ENCODE peak calls at places on chromosomes 1 and 21, in seven cellular contexts. T, H, U, X, E, Q and B are unnamed samples.
A peak's percentile ranks its signal among the peaks of the same experiment; 100 is the strongest.

GRCh38 chr1:13708380-13709010 is 8.5 kb downstream of the PRDM2 start:
- DNase-seq in U (no peak), E (no peak), Q (no peak), H (no peak), X (no peak), T (no peak), B (no peak)

GRCh38 chr1:221800831-221801610 is 59.1 kb upstream of the DUSP10 start:
- DNase-seq in X (no peak), T (peak; percentile 22), Q (no peak), H (no peak), E (no peak), U (no peak), B (no peak)

GRCh38 chr21:41121785-41122415 is 46.1 kb upstream of the BACE2 start:
- DNase-seq in X (peak; percentile 70), Q (peak; percentile 1), U (peak; percentile 73), T (peak; percentile 96), H (peak; percentile 54), E (peak; percentile 61), B (peak; percentile 87)

GRCh38 chr1:71393301-71393700 is 312.5 kb upstream of the ZRANB2 start:
- DNase-seq in U (no peak), X (no peak), E (no peak), T (no peak), H (no peak), Q (no peak), B (peak; percentile 62)

GRCh38 chr1:220952941-220953340 is 73.7 kb downstream of the HLX start:
- DNase-seq in X (no peak), T (no peak), U (no peak), Q (no peak), H (no peak), E (no peak), B (no peak)

GRCh38 chr1:115466433-115466832 is 128.4 kb upstream of the NGF start:
- DNase-seq in H (no peak), T (no peak), X (no peak), U (no peak), E (no peak), Q (no peak), B (no peak)

GRCh38 chr1:59866459-59866858 is 51.7 kb downstream of the HOOK1 start:
- DNase-seq in T (no peak), E (no peak), X (no peak), U (no peak), H (no peak), Q (no peak), B (no peak)

GRCh38 chr1:98002288-98002687 is 81.5 kb upstream of the DPYD start:
- DNase-seq in X (no peak), H (no peak), E (no peak), Q (no peak), T (no peak), U (no peak), B (no peak)

GRCh38 chr1:1059494-1060280 is 14.4 kb downstream of the RNF223 start:
- DNase-seq in Q (no peak), X (peak; percentile 66), T (peak; percentile 98), U (no peak), H (peak; percentile 95), E (peak; percentile 96), B (no peak)

GRCh38 chr1:46244656-46245371 is 2.7 kb upstream of the RAD54L start:
- DNase-seq in H (peak; percentile 49), E (peak; percentile 50), Q (no peak), T (no peak), U (no peak), X (no peak), B (no peak)

GRCh38 chr1:155064109-155064812 is 721 bp downstream of the EFNA4 start:
- DNase-seq in E (peak; percentile 83), U (no peak), Q (no peak), H (no peak), X (peak; percentile 40), T (no peak), B (no peak)

GRCh38 chr1:183689770-183690204 is 36.7 kb upstream of the APOBEC4 start:
- DNase-seq in X (no peak), Q (peak; percentile 54), E (no peak), U (no peak), H (no peak), T (no peak), B (no peak)

GRCh38 chr1:200676829-200677228 is 7.1 kb upstream of the DDX59 start:
- DNase-seq in X (no peak), T (no peak), H (no peak), E (no peak), U (no peak), Q (no peak), B (no peak)

GRCh38 chr1:24193046-24193445 is 6.0 kb upstream of the IFNLR1 start:
- DNase-seq in T (no peak), X (no peak), E (no peak), H (no peak), Q (no peak), U (peak; percentile 10), B (no peak)

GRCh38 chr1:161510477-161510876 is 5.2 kb downstream of the FCGR2A start:
- DNase-seq in E (no peak), U (no peak), X (no peak), Q (no peak), H (no peak), T (no peak), B (no peak)

GRCh38 chr1:245198755-245199516 is 44.2 kb downstream of the KIF26B start:
- DNase-seq in U (no peak), T (no peak), Q (no peak), X (no peak), E (no peak), H (no peak), B (no peak)

DNA sequence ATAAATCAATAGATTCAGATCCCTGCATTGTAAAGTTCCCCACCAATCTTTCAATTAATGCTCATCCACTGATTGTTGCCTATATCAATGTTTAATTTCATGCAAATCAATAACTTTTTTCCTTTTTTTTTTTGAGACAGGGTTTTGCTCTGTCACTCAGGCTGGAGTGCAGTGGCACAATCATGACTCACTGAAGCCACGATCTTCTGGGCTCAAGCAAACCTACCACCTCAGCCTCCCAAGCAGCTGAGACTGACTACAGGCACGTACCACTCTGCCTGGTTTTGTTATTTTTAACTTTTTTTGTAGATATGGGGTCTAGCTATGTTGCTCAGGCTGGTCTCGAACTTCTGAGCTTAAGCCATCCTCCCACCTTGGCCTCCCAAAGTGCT is 25.7 kb downstream of the DIO1 start:
- DNase-seq in T (no peak), E (no peak), U (no peak), X (no peak), Q (no peak), H (no peak), B (no peak)
- TF ChIP-seq YY1 in T (no peak), E (no peak), U (no peak), X (no peak), Q (no peak), H (no peak), B (no peak)

DNA sequence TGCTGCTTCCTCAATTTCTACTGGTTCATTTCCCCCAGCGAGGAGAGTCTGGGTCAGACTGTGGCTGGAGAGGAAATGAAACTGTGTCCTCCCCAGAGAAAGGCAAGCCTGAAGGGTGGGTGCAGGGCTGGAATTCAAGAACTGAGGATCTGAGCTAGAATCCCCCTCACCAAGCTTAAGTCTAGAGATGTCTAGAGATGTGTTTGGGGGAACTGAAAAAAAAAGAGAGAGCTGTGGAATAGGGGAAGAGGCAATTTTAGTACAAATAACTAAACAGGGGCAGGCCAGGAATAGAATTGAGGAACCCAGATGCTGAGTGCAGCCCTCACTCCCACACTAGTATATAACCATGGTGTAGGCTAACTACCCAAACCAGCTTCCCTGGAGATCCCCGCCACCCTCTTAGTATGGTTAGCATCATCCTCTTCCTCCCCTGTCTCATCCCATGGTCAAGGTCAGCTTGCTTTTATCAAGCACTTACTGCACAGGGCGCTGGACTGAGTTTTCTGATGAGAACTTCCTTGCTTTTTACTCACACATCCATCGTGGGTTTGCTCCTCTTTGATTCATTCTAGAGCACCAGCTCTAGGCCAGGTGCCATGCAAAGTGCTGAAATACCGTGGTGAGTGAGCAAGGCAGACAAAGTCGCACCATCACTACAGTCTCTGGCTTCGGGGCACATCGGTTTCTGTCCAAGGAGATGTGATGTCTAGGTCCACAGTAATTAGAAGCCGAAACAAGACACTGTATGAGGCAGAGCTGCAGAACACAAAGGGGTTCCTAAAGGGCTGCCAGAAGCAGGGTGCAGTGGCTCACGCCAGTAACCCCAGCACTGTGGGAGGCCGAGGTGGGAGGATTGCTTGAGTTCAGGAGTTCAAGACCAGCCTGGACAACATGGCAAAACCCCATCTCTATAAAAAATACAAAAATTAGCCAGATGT is 112.9 kb upstream of the IPO9 start:
- DNase-seq in Q (peak; percentile 23), H (no peak), E (no peak), T (no peak), X (no peak), U (no peak), B (no peak)
- H3K9ac ChIP-seq in Q (no peak overlapping the region), H (no peak overlapping the region), E (peak overlapping the region; percentile 78), T (no peak overlapping the region), X (no peak overlapping the region), U (peak overlapping the region; percentile 66), B (no peak overlapping the region)

GRCh38 chr1:27604579-27605299 is 795 bp upstream of the AHDC1 start:
- DNase-seq in Q (no peak), X (no peak), H (no peak), U (no peak), E (no peak), T (peak; percentile 77), B (no peak)

GRCh38 chr1:27606708-27607238 is 2.8 kb upstream of the AHDC1 start:
- DNase-seq in H (no peak), T (no peak), X (peak; percentile 53), E (no peak), Q (no peak), U (no peak), B (no peak)

GRCh38 chr1:27605300-27605766 is 1.4 kb upstream of the AHDC1 start:
- DNase-seq in T (no peak), H (no peak), Q (no peak), X (no peak), U (no peak), E (no peak), B (no peak)

GRCh38 chr1:27607239-27607804 is 3.4 kb upstream of the AHDC1 start:
- DNase-seq in T (peak; percentile 72), U (no peak), Q (no peak), E (no peak), X (peak; percentile 96), H (peak; percentile 82), B (peak; percentile 76)

DNA sequence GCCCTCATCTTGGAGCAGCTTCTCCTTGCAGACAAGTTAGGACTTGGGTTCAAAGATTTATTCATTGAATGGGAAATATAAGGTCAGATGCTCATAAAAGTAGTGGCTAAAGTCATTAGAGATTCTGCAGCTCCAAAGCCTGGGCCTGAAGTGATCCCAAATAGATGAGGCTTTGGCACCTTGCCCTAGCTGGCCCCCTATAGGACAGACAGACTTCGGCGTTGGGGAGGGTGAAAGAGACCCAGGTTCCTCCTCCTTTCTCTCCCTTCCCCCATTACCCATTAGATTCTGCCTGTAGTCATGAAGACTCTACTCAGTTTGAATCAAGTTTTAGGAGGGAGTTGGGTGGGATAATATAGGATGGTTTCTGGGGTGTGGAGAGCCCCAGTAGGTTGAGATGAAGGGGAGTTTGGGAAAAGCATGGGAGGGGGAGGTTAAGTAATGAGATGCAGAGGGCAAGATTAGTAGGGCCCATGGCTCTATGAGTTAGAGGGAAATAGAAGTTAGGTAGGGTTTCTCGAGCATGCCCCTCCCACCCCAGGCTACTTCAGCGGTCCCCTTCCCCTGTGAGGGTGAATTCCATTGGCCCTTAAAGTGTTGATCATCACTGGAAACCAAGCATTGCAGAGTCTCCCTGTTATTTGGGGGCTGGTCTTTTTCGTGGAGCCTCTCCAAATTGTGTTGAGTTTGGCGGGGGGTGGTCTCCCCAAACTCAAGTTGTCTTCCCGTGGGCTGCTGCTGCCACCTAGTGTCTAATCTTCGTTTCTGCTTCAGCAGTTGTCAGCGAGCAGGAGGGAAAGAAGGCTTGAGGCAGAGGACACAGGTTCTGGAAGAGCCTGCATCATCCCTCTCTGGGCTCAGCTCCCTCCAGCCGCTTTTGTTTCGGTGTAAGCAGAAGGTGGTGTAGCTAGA is 2.1 kb upstream of the AHDC1 start:
- DNase-seq in X (peak; percentile 58), E (peak; percentile 63), U (peak; percentile 51), T (peak; percentile 86), Q (no peak), H (peak; percentile 58), B (peak; percentile 76)
- TF ChIP-seq YY1 in X (no peak), E (no peak), U (no peak), T (no peak), Q (no peak), H (no peak), B (no peak)

GRCh38 chr1:229093258-229093540 is 177.7 kb upstream of the RAB4A start:
- DNase-seq in U (no peak), E (no peak), H (no peak), T (no peak), X (no peak), Q (no peak), B (no peak)
- H3K9ac ChIP-seq in U (no peak overlapping the region), E (no peak overlapping the region), H (no peak overlapping the region), T (no peak overlapping the region), X (no peak overlapping the region), Q (no peak overlapping the region), B (no peak overlapping the region)